ENCODE peak calls at places on chromosome 20, in eight cellular contexts. One of them, this sample, is unnamed.

GRCh38 chr20:49482173-49482572 is 295 bp downstream of the KCNB1 start:
- DNase-seq in naive thymus-derived CD8-positive, alpha-beta T cell: no peak
- DNase-seq in stimulated activated CD4-positive, alpha-beta T cell treated with anti-CD3 and anti-CD28 coated beads, Interleukin-2, amount 100 ng/mL, for 24 hours: no peak
- DNase-seq in NCI-H446: no peak
- DNase-seq in activated naive CD8-positive, alpha-beta T cell treated with anti-CD3 and anti-CD28 coated beads for 36 hours: no peak
- DNase-seq in hippocampal formation: no peak
- DNase-seq in kidney glomerular epithelial cell: no peak
- DNase-seq in esophagus squamous epithelium: no peak
- DNase-seq in this sample: no peak

GRCh38 chr20:51688600-51688999 is 79.6 kb downstream of the ATP9A start:
- DNase-seq in activated naive CD8-positive, alpha-beta T cell treated with anti-CD3 and anti-CD28 coated beads for 36 hours: no peak
- DNase-seq in hippocampal formation: no peak
- DNase-seq in NCI-H446: no peak
- DNase-seq in esophagus squamous epithelium: no peak
- DNase-seq in stimulated activated CD4-positive, alpha-beta T cell treated with anti-CD3 and anti-CD28 coated beads, Interleukin-2, amount 100 ng/mL, for 24 hours: no peak
- DNase-seq in kidney glomerular epithelial cell: no peak
- DNase-seq in naive thymus-derived CD8-positive, alpha-beta T cell: no peak
- DNase-seq in this sample: no peak

GRCh38 chr20:50877232-50877631 is 54.0 kb downstream of the ADNP start:
- DNase-seq in stimulated activated CD4-positive, alpha-beta T cell treated with anti-CD3 and anti-CD28 coated beads, Interleukin-2, amount 100 ng/mL, for 24 hours: no peak
- DNase-seq in naive thymus-derived CD8-positive, alpha-beta T cell: no peak
- DNase-seq in NCI-H446: no peak
- DNase-seq in kidney glomerular epithelial cell: no peak
- DNase-seq in hippocampal formation: no peak
- DNase-seq in esophagus squamous epithelium: no peak
- DNase-seq in activated naive CD8-positive, alpha-beta T cell treated with anti-CD3 and anti-CD28 coated beads for 36 hours: no peak
- DNase-seq in this sample: no peak

GRCh38 chr20:39176457-39176856 is 214.3 kb downstream of the DHX35 start:
- DNase-seq in hippocampal formation: no peak
- DNase-seq in stimulated activated CD4-positive, alpha-beta T cell treated with anti-CD3 and anti-CD28 coated beads, Interleukin-2, amount 100 ng/mL, for 24 hours: no peak
- DNase-seq in naive thymus-derived CD8-positive, alpha-beta T cell: no peak
- DNase-seq in NCI-H446: no peak
- DNase-seq in esophagus squamous epithelium: no peak
- DNase-seq in kidney glomerular epithelial cell: no peak
- DNase-seq in activated naive CD8-positive, alpha-beta T cell treated with anti-CD3 and anti-CD28 coated beads for 36 hours: no peak
- DNase-seq in this sample: no peak

GRCh38 chr20:35288325-35289060 is 3.7 kb downstream of the FAM83C start:
- DNase-seq in activated naive CD8-positive, alpha-beta T cell treated with anti-CD3 and anti-CD28 coated beads for 36 hours: no peak
- DNase-seq in hippocampal formation: no peak
- DNase-seq in naive thymus-derived CD8-positive, alpha-beta T cell: no peak
- DNase-seq in stimulated activated CD4-positive, alpha-beta T cell treated with anti-CD3 and anti-CD28 coated beads, Interleukin-2, amount 100 ng/mL, for 24 hours: no peak
- DNase-seq in NCI-H446: no peak
- DNase-seq in esophagus squamous epithelium: no peak
- DNase-seq in kidney glomerular epithelial cell: no peak
- DNase-seq in this sample: no peak

GRCh38 chr20:13851279-13851678 is 66.5 kb downstream of the NDUFAF5 start:
- DNase-seq in hippocampal formation: no peak
- DNase-seq in activated naive CD8-positive, alpha-beta T cell treated with anti-CD3 and anti-CD28 coated beads for 36 hours: no peak
- DNase-seq in stimulated activated CD4-positive, alpha-beta T cell treated with anti-CD3 and anti-CD28 coated beads, Interleukin-2, amount 100 ng/mL, for 24 hours: no peak
- DNase-seq in NCI-H446: no peak
- DNase-seq in esophagus squamous epithelium: no peak
- DNase-seq in naive thymus-derived CD8-positive, alpha-beta T cell: no peak
- DNase-seq in kidney glomerular epithelial cell: no peak
- DNase-seq in this sample: no peak

GRCh38 chr20:3165473-3166337 is 6.0 kb upstream of the FASTKD5 start:
- DNase-seq in stimulated activated CD4-positive, alpha-beta T cell treated with anti-CD3 and anti-CD28 coated beads, Interleukin-2, amount 100 ng/mL, for 24 hours: no peak
- DNase-seq in hippocampal formation: no peak
- DNase-seq in naive thymus-derived CD8-positive, alpha-beta T cell: no peak
- DNase-seq in esophagus squamous epithelium: no peak
- DNase-seq in NCI-H446: no peak
- DNase-seq in activated naive CD8-positive, alpha-beta T cell treated with anti-CD3 and anti-CD28 coated beads for 36 hours: no peak
- DNase-seq in kidney glomerular epithelial cell: no peak
- DNase-seq in this sample: no peak

GRCh38 chr20:31670371-31671228 is 32.9 kb downstream of the COX4I2 start:
- DNase-seq in activated naive CD8-positive, alpha-beta T cell treated with anti-CD3 and anti-CD28 coated beads for 36 hours: no peak
- DNase-seq in hippocampal formation: peak
- DNase-seq in kidney glomerular epithelial cell: no peak
- DNase-seq in stimulated activated CD4-positive, alpha-beta T cell treated with anti-CD3 and anti-CD28 coated beads, Interleukin-2, amount 100 ng/mL, for 24 hours: no peak
- DNase-seq in NCI-H446: no peak
- DNase-seq in esophagus squamous epithelium: no peak
- DNase-seq in naive thymus-derived CD8-positive, alpha-beta T cell: no peak
- DNase-seq in this sample: no peak

GRCh38 chr20:63118303-63118670 is 97.6 kb downstream of the YTHDF1 start:
- DNase-seq in kidney glomerular epithelial cell: no peak
- DNase-seq in NCI-H446: no peak
- DNase-seq in stimulated activated CD4-positive, alpha-beta T cell treated with anti-CD3 and anti-CD28 coated beads, Interleukin-2, amount 100 ng/mL, for 24 hours: no peak
- DNase-seq in activated naive CD8-positive, alpha-beta T cell treated with anti-CD3 and anti-CD28 coated beads for 36 hours: no peak
- DNase-seq in naive thymus-derived CD8-positive, alpha-beta T cell: no peak
- DNase-seq in hippocampal formation: no peak
- DNase-seq in esophagus squamous epithelium: no peak
- DNase-seq in this sample: no peak

GRCh38 chr20:50921783-50922501 is 9.3 kb downstream of the ADNP start:
- DNase-seq in kidney glomerular epithelial cell: no peak
- DNase-seq in hippocampal formation: no peak
- DNase-seq in NCI-H446: no peak
- DNase-seq in stimulated activated CD4-positive, alpha-beta T cell treated with anti-CD3 and anti-CD28 coated beads, Interleukin-2, amount 100 ng/mL, for 24 hours: no peak
- DNase-seq in esophagus squamous epithelium: no peak
- DNase-seq in naive thymus-derived CD8-positive, alpha-beta T cell: no peak
- DNase-seq in activated naive CD8-positive, alpha-beta T cell treated with anti-CD3 and anti-CD28 coated beads for 36 hours: no peak
- DNase-seq in this sample: no peak

GRCh38 chr20:64051532-64052325 is 2.3 kb upstream of the SOX18 start:
- DNase-seq in kidney glomerular epithelial cell: no peak
- DNase-seq in hippocampal formation: no peak
- DNase-seq in naive thymus-derived CD8-positive, alpha-beta T cell: no peak
- DNase-seq in stimulated activated CD4-positive, alpha-beta T cell treated with anti-CD3 and anti-CD28 coated beads, Interleukin-2, amount 100 ng/mL, for 24 hours: no peak
- DNase-seq in esophagus squamous epithelium: no peak
- DNase-seq in NCI-H446: no peak
- DNase-seq in activated naive CD8-positive, alpha-beta T cell treated with anti-CD3 and anti-CD28 coated beads for 36 hours: no peak
- DNase-seq in this sample: no peak

GRCh38 chr20:63096681-63097335 is 90.0 kb upstream of the BHLHE23 start:
- DNase-seq in hippocampal formation: no peak
- DNase-seq in stimulated activated CD4-positive, alpha-beta T cell treated with anti-CD3 and anti-CD28 coated beads, Interleukin-2, amount 100 ng/mL, for 24 hours: no peak
- DNase-seq in NCI-H446: no peak
- DNase-seq in naive thymus-derived CD8-positive, alpha-beta T cell: no peak
- DNase-seq in esophagus squamous epithelium: no peak
- DNase-seq in activated naive CD8-positive, alpha-beta T cell treated with anti-CD3 and anti-CD28 coated beads for 36 hours: no peak
- DNase-seq in kidney glomerular epithelial cell: no peak
- DNase-seq in this sample: no peak

GRCh38 chr20:20637998-20638397 is 74.4 kb downstream of the RALGAPA2 start:
- DNase-seq in kidney glomerular epithelial cell: no peak
- DNase-seq in stimulated activated CD4-positive, alpha-beta T cell treated with anti-CD3 and anti-CD28 coated beads, Interleukin-2, amount 100 ng/mL, for 24 hours: no peak
- DNase-seq in esophagus squamous epithelium: no peak
- DNase-seq in naive thymus-derived CD8-positive, alpha-beta T cell: no peak
- DNase-seq in activated naive CD8-positive, alpha-beta T cell treated with anti-CD3 and anti-CD28 coated beads for 36 hours: no peak
- DNase-seq in NCI-H446: no peak
- DNase-seq in hippocampal formation: no peak
- DNase-seq in this sample: no peak

GRCh38 chr20:32972181-32973076 is 31.8 kb downstream of the SUN5 start:
- DNase-seq in stimulated activated CD4-positive, alpha-beta T cell treated with anti-CD3 and anti-CD28 coated beads, Interleukin-2, amount 100 ng/mL, for 24 hours: peak
- DNase-seq in kidney glomerular epithelial cell: no peak
- DNase-seq in naive thymus-derived CD8-positive, alpha-beta T cell: peak
- DNase-seq in esophagus squamous epithelium: peak
- DNase-seq in NCI-H446: no peak
- DNase-seq in hippocampal formation: no peak
- DNase-seq in activated naive CD8-positive, alpha-beta T cell treated with anti-CD3 and anti-CD28 coated beads for 36 hours: peak
- DNase-seq in this sample: no peak

GRCh38 chr20:51894201-51894600 is 91.9 kb upstream of the SALL4 start:
- DNase-seq in naive thymus-derived CD8-positive, alpha-beta T cell: no peak
- DNase-seq in activated naive CD8-positive, alpha-beta T cell treated with anti-CD3 and anti-CD28 coated beads for 36 hours: no peak
- DNase-seq in esophagus squamous epithelium: no peak
- DNase-seq in stimulated activated CD4-positive, alpha-beta T cell treated with anti-CD3 and anti-CD28 coated beads, Interleukin-2, amount 100 ng/mL, for 24 hours: no peak
- DNase-seq in hippocampal formation: no peak
- DNase-seq in kidney glomerular epithelial cell: no peak
- DNase-seq in NCI-H446: no peak
- DNase-seq in this sample: no peak

GRCh38 chr20:53427951-53428350 is 165.7 kb downstream of the ZNF217 start:
- DNase-seq in activated naive CD8-positive, alpha-beta T cell treated with anti-CD3 and anti-CD28 coated beads for 36 hours: no peak
- DNase-seq in esophagus squamous epithelium: no peak
- DNase-seq in naive thymus-derived CD8-positive, alpha-beta T cell: no peak
- DNase-seq in hippocampal formation: no peak
- DNase-seq in stimulated activated CD4-positive, alpha-beta T cell treated with anti-CD3 and anti-CD28 coated beads, Interleukin-2, amount 100 ng/mL, for 24 hours: no peak
- DNase-seq in kidney glomerular epithelial cell: no peak
- DNase-seq in NCI-H446: no peak
- DNase-seq in this sample: no peak

GRCh38 chr20:14597206-14597715 is 259.8 kb upstream of the FLRT3 start:
- DNase-seq in kidney glomerular epithelial cell: no peak
- DNase-seq in activated naive CD8-positive, alpha-beta T cell treated with anti-CD3 and anti-CD28 coated beads for 36 hours: no peak
- DNase-seq in hippocampal formation: no peak
- DNase-seq in NCI-H446: no peak
- DNase-seq in naive thymus-derived CD8-positive, alpha-beta T cell: no peak
- DNase-seq in stimulated activated CD4-positive, alpha-beta T cell treated with anti-CD3 and anti-CD28 coated beads, Interleukin-2, amount 100 ng/mL, for 24 hours: no peak
- DNase-seq in esophagus squamous epithelium: no peak
- DNase-seq in this sample: no peak

GRCh38 chr20:61293951-61294350 is 41.9 kb downstream of the CDH4 start:
- DNase-seq in activated naive CD8-positive, alpha-beta T cell treated with anti-CD3 and anti-CD28 coated beads for 36 hours: no peak
- DNase-seq in kidney glomerular epithelial cell: no peak
- DNase-seq in stimulated activated CD4-positive, alpha-beta T cell treated with anti-CD3 and anti-CD28 coated beads, Interleukin-2, amount 100 ng/mL, for 24 hours: no peak
- DNase-seq in esophagus squamous epithelium: no peak
- DNase-seq in naive thymus-derived CD8-positive, alpha-beta T cell: no peak
- DNase-seq in hippocampal formation: no peak
- DNase-seq in NCI-H446: no peak
- DNase-seq in this sample: no peak

GRCh38 chr20:33401042-33401921 is at the start of gene CDK5RAP1:
- DNase-seq in esophagus squamous epithelium: peak
- DNase-seq in stimulated activated CD4-positive, alpha-beta T cell treated with anti-CD3 and anti-CD28 coated beads, Interleukin-2, amount 100 ng/mL, for 24 hours: peak
- DNase-seq in naive thymus-derived CD8-positive, alpha-beta T cell: peak
- DNase-seq in activated naive CD8-positive, alpha-beta T cell treated with anti-CD3 and anti-CD28 coated beads for 36 hours: peak
- DNase-seq in NCI-H446: peak
- DNase-seq in kidney glomerular epithelial cell: peak
- DNase-seq in hippocampal formation: peak
- DNase-seq in this sample: peak

GRCh38 chr20:60804240-60804917 is 447.7 kb upstream of the CDH4 start:
- DNase-seq in hippocampal formation: no peak
- DNase-seq in esophagus squamous epithelium: no peak
- DNase-seq in stimulated activated CD4-positive, alpha-beta T cell treated with anti-CD3 and anti-CD28 coated beads, Interleukin-2, amount 100 ng/mL, for 24 hours: no peak
- DNase-seq in kidney glomerular epithelial cell: no peak
- DNase-seq in naive thymus-derived CD8-positive, alpha-beta T cell: no peak
- DNase-seq in NCI-H446: no peak
- DNase-seq in activated naive CD8-positive, alpha-beta T cell treated with anti-CD3 and anti-CD28 coated beads for 36 hours: no peak
- DNase-seq in this sample: no peak

GRCh38 chr20:64234291-64234791 is 21.2 kb upstream of the PCMTD2 start:
- DNase-seq in activated naive CD8-positive, alpha-beta T cell treated with anti-CD3 and anti-CD28 coated beads for 36 hours: no peak
- DNase-seq in stimulated activated CD4-positive, alpha-beta T cell treated with anti-CD3 and anti-CD28 coated beads, Interleukin-2, amount 100 ng/mL, for 24 hours: no peak
- DNase-seq in naive thymus-derived CD8-positive, alpha-beta T cell: no peak
- DNase-seq in kidney glomerular epithelial cell: no peak
- DNase-seq in hippocampal formation: no peak
- DNase-seq in esophagus squamous epithelium: no peak
- DNase-seq in NCI-H446: no peak
- DNase-seq in this sample: no peak

GRCh38 chr20:62557425-62557824 is 81.6 kb upstream of the GATA5 start:
- DNase-seq in activated naive CD8-positive, alpha-beta T cell treated with anti-CD3 and anti-CD28 coated beads for 36 hours: no peak
- DNase-seq in NCI-H446: no peak
- DNase-seq in stimulated activated CD4-positive, alpha-beta T cell treated with anti-CD3 and anti-CD28 coated beads, Interleukin-2, amount 100 ng/mL, for 24 hours: no peak
- DNase-seq in esophagus squamous epithelium: no peak
- DNase-seq in kidney glomerular epithelial cell: no peak
- DNase-seq in naive thymus-derived CD8-positive, alpha-beta T cell: no peak
- DNase-seq in hippocampal formation: no peak
- DNase-seq in this sample: no peak

GRCh38 chr20:33736962-33737361 is 5.2 kb downstream of the ZNF341 start:
- DNase-seq in kidney glomerular epithelial cell: no peak
- DNase-seq in NCI-H446: no peak
- DNase-seq in activated naive CD8-positive, alpha-beta T cell treated with anti-CD3 and anti-CD28 coated beads for 36 hours: no peak
- DNase-seq in stimulated activated CD4-positive, alpha-beta T cell treated with anti-CD3 and anti-CD28 coated beads, Interleukin-2, amount 100 ng/mL, for 24 hours: no peak
- DNase-seq in esophagus squamous epithelium: no peak
- DNase-seq in naive thymus-derived CD8-positive, alpha-beta T cell: no peak
- DNase-seq in hippocampal formation: no peak
- DNase-seq in this sample: no peak

GRCh38 chr20:17024513-17025105 is 202.2 kb upstream of the PCSK2 start:
- DNase-seq in naive thymus-derived CD8-positive, alpha-beta T cell: no peak
- DNase-seq in kidney glomerular epithelial cell: peak
- DNase-seq in activated naive CD8-positive, alpha-beta T cell treated with anti-CD3 and anti-CD28 coated beads for 36 hours: no peak
- DNase-seq in esophagus squamous epithelium: no peak
- DNase-seq in NCI-H446: no peak
- DNase-seq in hippocampal formation: no peak
- DNase-seq in stimulated activated CD4-positive, alpha-beta T cell treated with anti-CD3 and anti-CD28 coated beads, Interleukin-2, amount 100 ng/mL, for 24 hours: no peak
- DNase-seq in this sample: no peak

GRCh38 chr20:13517801-13518200 is 120.9 kb downstream of the TASP1 start:
- DNase-seq in activated naive CD8-positive, alpha-beta T cell treated with anti-CD3 and anti-CD28 coated beads for 36 hours: no peak
- DNase-seq in esophagus squamous epithelium: no peak
- DNase-seq in NCI-H446: no peak
- DNase-seq in kidney glomerular epithelial cell: no peak
- DNase-seq in naive thymus-derived CD8-positive, alpha-beta T cell: no peak
- DNase-seq in hippocampal formation: no peak
- DNase-seq in stimulated activated CD4-positive, alpha-beta T cell treated with anti-CD3 and anti-CD28 coated beads, Interleukin-2, amount 100 ng/mL, for 24 hours: no peak
- DNase-seq in this sample: no peak

GRCh38 chr20:37279820-37280219 is 9.6 kb upstream of the MANBAL start:
- DNase-seq in esophagus squamous epithelium: no peak
- DNase-seq in stimulated activated CD4-positive, alpha-beta T cell treated with anti-CD3 and anti-CD28 coated beads, Interleukin-2, amount 100 ng/mL, for 24 hours: no peak
- DNase-seq in kidney glomerular epithelial cell: no peak
- DNase-seq in naive thymus-derived CD8-positive, alpha-beta T cell: no peak
- DNase-seq in hippocampal formation: no peak
- DNase-seq in NCI-H446: no peak
- DNase-seq in activated naive CD8-positive, alpha-beta T cell treated with anti-CD3 and anti-CD28 coated beads for 36 hours: no peak
- DNase-seq in this sample: no peak

GRCh38 chr20:36852187-36852586 is 23.8 kb upstream of the TLDC2 start:
- DNase-seq in naive thymus-derived CD8-positive, alpha-beta T cell: no peak
- DNase-seq in stimulated activated CD4-positive, alpha-beta T cell treated with anti-CD3 and anti-CD28 coated beads, Interleukin-2, amount 100 ng/mL, for 24 hours: no peak
- DNase-seq in activated naive CD8-positive, alpha-beta T cell treated with anti-CD3 and anti-CD28 coated beads for 36 hours: no peak
- DNase-seq in kidney glomerular epithelial cell: no peak
- DNase-seq in hippocampal formation: peak
- DNase-seq in esophagus squamous epithelium: no peak
- DNase-seq in NCI-H446: peak
- DNase-seq in this sample: no peak

GRCh38 chr20:47784256-47784598 is 1.1 kb downstream of the SULF2 start:
- DNase-seq in naive thymus-derived CD8-positive, alpha-beta T cell: no peak
- DNase-seq in esophagus squamous epithelium: no peak
- DNase-seq in kidney glomerular epithelial cell: no peak
- DNase-seq in NCI-H446: no peak
- DNase-seq in hippocampal formation: no peak
- DNase-seq in activated naive CD8-positive, alpha-beta T cell treated with anti-CD3 and anti-CD28 coated beads for 36 hours: no peak
- DNase-seq in stimulated activated CD4-positive, alpha-beta T cell treated with anti-CD3 and anti-CD28 coated beads, Interleukin-2, amount 100 ng/mL, for 24 hours: no peak
- DNase-seq in this sample: no peak

GRCh38 chr20:44209691-44210421 is 715 bp downstream of the OSER1 start:
- DNase-seq in NCI-H446: no peak
- DNase-seq in naive thymus-derived CD8-positive, alpha-beta T cell: peak
- DNase-seq in stimulated activated CD4-positive, alpha-beta T cell treated with anti-CD3 and anti-CD28 coated beads, Interleukin-2, amount 100 ng/mL, for 24 hours: peak
- DNase-seq in esophagus squamous epithelium: no peak
- DNase-seq in hippocampal formation: no peak
- DNase-seq in activated naive CD8-positive, alpha-beta T cell treated with anti-CD3 and anti-CD28 coated beads for 36 hours: peak
- DNase-seq in kidney glomerular epithelial cell: no peak
- DNase-seq in this sample: no peak

GRCh38 chr20:1415667-1416468 is 23.0 kb upstream of the FKBP1A start:
- DNase-seq in esophagus squamous epithelium: no peak
- DNase-seq in hippocampal formation: no peak
- DNase-seq in activated naive CD8-positive, alpha-beta T cell treated with anti-CD3 and anti-CD28 coated beads for 36 hours: peak
- DNase-seq in kidney glomerular epithelial cell: peak
- DNase-seq in naive thymus-derived CD8-positive, alpha-beta T cell: no peak
- DNase-seq in stimulated activated CD4-positive, alpha-beta T cell treated with anti-CD3 and anti-CD28 coated beads, Interleukin-2, amount 100 ng/mL, for 24 hours: no peak
- DNase-seq in NCI-H446: no peak
- DNase-seq in this sample: no peak

GRCh38 chr20:34941224-34941623 is 14.4 kb downstream of the GSS start:
- DNase-seq in NCI-H446: no peak
- DNase-seq in esophagus squamous epithelium: no peak
- DNase-seq in stimulated activated CD4-positive, alpha-beta T cell treated with anti-CD3 and anti-CD28 coated beads, Interleukin-2, amount 100 ng/mL, for 24 hours: no peak
- DNase-seq in activated naive CD8-positive, alpha-beta T cell treated with anti-CD3 and anti-CD28 coated beads for 36 hours: no peak
- DNase-seq in naive thymus-derived CD8-positive, alpha-beta T cell: no peak
- DNase-seq in kidney glomerular epithelial cell: no peak
- DNase-seq in hippocampal formation: no peak
- DNase-seq in this sample: no peak